ENCODE peak calls at places on chromosomes 2 and 18, in five cellular contexts. M is COR-L47; Q is tibial artery; E is body of pancreas; F is naive thymus-derived CD8-positive, alpha-beta T cell. P is an unnamed sample.

GRCh38 chr2:191311627-191312026 is 66.4 kb downstream of the MYO1B start:
- DNase-seq in M (no peak), Q (no peak), E (peak), F (no peak), P (no peak)

GRCh38 chr18:26922313-26922712 is 56.8 kb upstream of the AQP4 start:
- DNase-seq in F (no peak), E (no peak), M (no peak), Q (no peak), P (no peak)

GRCh38 chr2:86027913-86028762 is 77.5 kb downstream of the POLR1A start:
- DNase-seq in E (no peak), Q (no peak), F (no peak), M (no peak), P (no peak)

GRCh38 chr2:187951470-187952218 is 340.0 kb upstream of the GULP1 start:
- DNase-seq in F (no peak), E (no peak), M (no peak), Q (no peak), P (no peak)

GRCh38 chr2:138395565-138396306 is 105.8 kb upstream of the SPOPL start:
- DNase-seq in E (peak), M (no peak), F (no peak), Q (peak), P (no peak)

GRCh38 chr2:211349031-211349430 is 792.6 kb downstream of the CPS1 start:
- DNase-seq in M (no peak), E (no peak), Q (no peak), F (no peak), P (no peak)

GRCh38 chr18:76885011-76885410 is 62.7 kb downstream of the ZNF236 start:
- DNase-seq in F (no peak), E (no peak), Q (no peak), M (no peak), P (no peak)

GRCh38 chr2:38747007-38747424 is 4.1 kb downstream of the SRSF7 start:
- DNase-seq in M (no peak), F (no peak), E (no peak), Q (no peak), P (no peak)

GRCh38 chr2:229852565-229852964 is 69.2 kb downstream of the TRIP12 start:
- DNase-seq in M (no peak), E (no peak), Q (peak), F (peak), P (peak)

GRCh38 chr2:201320257-201320656 is 36.9 kb downstream of the FLACC1 start:
- DNase-seq in E (no peak), Q (no peak), M (no peak), F (no peak), P (no peak)

GRCh38 chr2:152050915-152051314 is 47.9 kb downstream of the CACNB4 start:
- DNase-seq in M (no peak), E (no peak), F (no peak), Q (no peak), P (no peak)

GRCh38 chr2:177554365-177554764 is 161.8 kb downstream of the AGPS start:
- DNase-seq in F (no peak), Q (no peak), E (no peak), M (no peak), P (no peak)

GRCh38 chr18:67875936-67876335 is 359.4 kb upstream of the DSEL start:
- DNase-seq in M (no peak), E (no peak), Q (no peak), F (no peak), P (no peak)

GRCh38 chr2:137888845-137889244 is 75.4 kb upstream of the HNMT start:
- DNase-seq in Q (no peak), M (peak), F (no peak), E (peak), P (no peak)

GRCh38 chr2:25808006-25808383 is 70.3 kb downstream of the ASXL2 start:
- DNase-seq in M (no peak), E (no peak), Q (no peak), F (no peak), P (no peak)

GRCh38 chr2:230714122-230714453 is 1.4 kb downstream of the CAB39 start:
- DNase-seq in M (no peak), E (no peak), Q (no peak), F (no peak), P (peak)

GRCh38 chr2:75290600-75291140 is 91.3 kb upstream of the TACR1 start:
- DNase-seq in E (no peak), F (no peak), M (no peak), Q (no peak), P (no peak)

GRCh38 chr2:120587997-120588336 is 147.7 kb upstream of the GLI2 start:
- DNase-seq in M (no peak), F (no peak), Q (no peak), E (no peak), P (no peak)

GRCh38 chr2:165899311-165899710 is 54.3 kb downstream of the TTC21B start:
- DNase-seq in Q (no peak), M (no peak), F (no peak), E (no peak), P (no peak)

GRCh38 chr2:39124770-39125075 is 3.9 kb upstream of the SOS1 start:
- DNase-seq in F (no peak), E (no peak), Q (no peak), M (no peak), P (no peak)

GRCh38 chr2:174778479-174778962 is 14.2 kb upstream of the CHRNA1 start:
- DNase-seq in M (no peak), E (peak), Q (peak), F (peak), P (no peak)

GRCh38 chr2:74576151-74576755 is 21.7 kb downstream of the DOK1 start:
- DNase-seq in M (no peak), F (no peak), E (no peak), Q (no peak), P (no peak)

GRCh38 chr2:241375300-241375699 is 19.2 kb downstream of the FARP2 start:
- DNase-seq in E (no peak), M (no peak), Q (no peak), F (no peak), P (no peak)

GRCh38 chr2:149021761-149022160 is 16.7 kb upstream of the LYPD6B start:
- DNase-seq in E (no peak), F (no peak), Q (no peak), M (no peak), P (no peak)

GRCh38 chr2:118834440-118834810 is 13.0 kb downstream of the EN1 start:
- DNase-seq in M (no peak), E (no peak), F (peak), Q (no peak), P (no peak)

GRCh38 chr2:27954261-27954673 is 63.7 kb downstream of the BABAM2 start:
- DNase-seq in F (no peak), Q (no peak), M (no peak), E (no peak), P (no peak)

GRCh38 chr18:13513015-13513414 is 213.3 kb downstream of the FAM210A start:
- DNase-seq in M (no peak), E (no peak), F (no peak), Q (no peak), P (no peak)

GRCh38 chr2:165700511-165700910 is 93.5 kb downstream of the GALNT3 start:
- DNase-seq in E (no peak), M (no peak), Q (no peak), F (no peak), P (no peak)

GRCh38 chr2:222057249-222058073 is 241.3 kb downstream of the PAX3 start:
- DNase-seq in E (no peak), M (peak), Q (no peak), F (no peak), P (peak)

GRCh38 chr2:241567776-241568175 is 9.2 kb downstream of the BOK start:
- DNase-seq in Q (no peak), F (peak), M (no peak), E (no peak), P (no peak)

GRCh38 chr18:63241739-63242138 is 77.8 kb downstream of the BCL2 start:
- DNase-seq in F (no peak), Q (no peak), M (no peak), E (no peak), P (no peak)

GRCh38 chr18:62717059-62717849 is 1.9 kb downstream of the PHLPP1 start:
- DNase-seq in M (peak), F (peak), Q (no peak), E (peak), P (peak)

GRCh38 chr18:24726727-24727539 is 266.5 kb downstream of the HRH4 start:
- DNase-seq in M (peak), Q (peak), F (no peak), E (peak), P (no peak)

P was measured in B cell.